ENCODE peak calls at places on chromosome 6, in four cellular contexts. F is fibroblast of lung, L is AG09319, G is right lobe of liver. Q is an unnamed sample.
A peak's percentile ranks its signal among the peaks of the same experiment; 100 is the strongest.

GRCh38 chr6:48996461-48997119 is 466.5 kb downstream of the MMUT start:
- DNase-seq in F (no peak), L (no peak), G (no peak), Q (no peak)

GRCh38 chr6:123830110-123830509 is 26.4 kb downstream of the NKAIN2 start:
- DNase-seq in F (no peak), L (no peak), G (no peak), Q (no peak)

GRCh38 chr6:49527315-49527714 is 23.2 kb upstream of the C6orf141 start:
- DNase-seq in F (no peak), L (no peak), G (no peak), Q (no peak)

GRCh38 chr6:14921170-14921569 is 324.7 kb upstream of the JARID2 start:
- DNase-seq in F (peak; percentile 73), L (no peak), G (peak; percentile 51), Q (peak; percentile 18)

GRCh38 chr6:96939019-96939805 is 14.7 kb downstream of the KLHL32 start:
- DNase-seq in F (peak; percentile 67), L (no peak), G (no peak), Q (no peak)

GRCh38 chr6:150269857-150270223 is 99.0 kb upstream of the IYD start:
- DNase-seq in F (peak; percentile 96), L (no peak), G (no peak), Q (no peak)

GRCh38 chr6:130713144-130713543 is 114.1 kb upstream of the SMLR1 start:
- DNase-seq in F (no peak), L (no peak), G (no peak), Q (peak; percentile 15)

GRCh38 chr6:18545726-18546125 is 158.6 kb downstream of the RNF144B start:
- DNase-seq in F (peak; percentile 36), L (no peak), G (no peak), Q (no peak)

GRCh38 chr6:117615981-117616961 is 14.0 kb upstream of the GOPC start:
- DNase-seq in F (peak; percentile 96), L (no peak), G (no peak), Q (no peak)

GRCh38 chr6:90414352-90414751 is 117.7 kb upstream of the BACH2 start:
- DNase-seq in F (no peak), L (no peak), G (no peak), Q (no peak)

GRCh38 chr6:47094351-47094925 is 52.3 kb upstream of the ADGRF1 start:
- DNase-seq in F (peak; percentile 59), L (no peak), G (no peak), Q (no peak)
- TF ChIP-seq CTCF in F (no peak), L (no peak), G (no peak), Q (no peak)

GRCh38 chr6:106509420-106510089 is 119.7 kb downstream of the RTN4IP1 start:
- DNase-seq in F (peak; percentile 47), L (no peak), G (no peak), Q (peak; percentile 36)
- TF ChIP-seq CTCF in F (peak; percentile 3), L (no peak), G (no peak), Q (no peak)

GRCh38 chr6:63066053-63066704 is 145.1 kb upstream of the FKBP1C start:
- DNase-seq in F (no peak), L (no peak), G (no peak), Q (no peak)
- TF ChIP-seq CTCF in F (no peak), L (no peak), G (peak; percentile 44), Q (no peak)

GRCh38 chr6:107489636-107490567 is at the start of gene SOBP:
- DNase-seq in F (no peak), L (no peak), G (peak; percentile 57), Q (peak; percentile 43)
- TF ChIP-seq CTCF in F (no peak), L (no peak), G (no peak), Q (peak; percentile 14)

GRCh38 chr6:158028876-158029275 is 47.2 kb downstream of the SYNJ2 start:
- DNase-seq in F (no peak), L (no peak), G (no peak), Q (no peak)
- TF ChIP-seq CTCF in F (no peak), L (no peak), G (no peak), Q (no peak)